ENCODE peak calls at places on chromosomes 5 and 9, in nine cellular contexts. K is amygdala; T is SW480; R is SHP77; Q is PC-3; G is HS-5; J is activated T-cell treated with anti-CD3 and anti-CD28 coated beads, Interleukin-2, amount 50 U/mL, for 72 hours; V is M059J; W is iPS DF 19.7. M is an unnamed sample.

GRCh38 chr5:91038180-91038808 is 344.8 kb downstream of the ARRDC3 start:
- DNase-seq in Q (no peak), V (peak; percentile 24), K (no peak), T (no peak), J (no peak), G (no peak), R (no peak), W (no peak), M (no peak)

GRCh38 chr9:93466416-93467061 is 13.2 kb upstream of the FAM120AOS start:
- DNase-seq in R (no peak), Q (no peak), G (no peak), J (no peak), T (peak; percentile 22), K (no peak), W (no peak), V (peak; percentile 26), M (no peak)

GRCh38 chr9:100714372-100715099 is 136.7 kb downstream of the CAVIN4 start:
- DNase-seq in J (peak; percentile 51), R (peak; percentile 59), V (peak; percentile 51), T (peak; percentile 48), Q (peak; percentile 66), W (no peak), K (peak; percentile 48), G (no peak), M (peak; percentile 66)

GRCh38 chr5:141494761-141495455 is 6.0 kb downstream of the PCDHGC5 start:
- DNase-seq in G (no peak), T (no peak), J (no peak), K (no peak), V (no peak), R (no peak), W (no peak), Q (no peak), M (no peak)

GRCh38 chr9:17081814-17082213 is 53.0 kb upstream of the CNTLN start:
- DNase-seq in T (no peak), J (no peak), Q (no peak), K (no peak), W (no peak), R (no peak), V (no peak), G (no peak), M (no peak)

GRCh38 chr9:124894741-124895170 is 32.8 kb downstream of the ARPC5L start:
- DNase-seq in G (no peak), W (peak; percentile 47), J (peak; percentile 48), K (no peak), Q (peak; percentile 39), R (peak; percentile 11), T (peak; percentile 33), V (peak; percentile 47), M (peak; percentile 64)

GRCh38 chr9:5971740-5972139 is 43.7 kb downstream of the RANBP6 start:
- DNase-seq in T (no peak), V (peak; percentile 52), R (no peak), G (no peak), W (no peak), J (no peak), K (no peak), Q (peak; percentile 35), M (peak; percentile 63)

GRCh38 chr9:25716220-25716872 is 38.1 kb upstream of the TUSC1 start:
- DNase-seq in R (no peak), T (peak; percentile 21), W (peak; percentile 57), Q (peak; percentile 72), V (peak; percentile 85), G (peak; percentile 20), K (no peak), J (no peak), M (peak; percentile 12)

GRCh38 chr5:66828551-66829421 is 232.6 kb downstream of the MAST4 start:
- DNase-seq in Q (peak; percentile 47), K (peak; percentile 6), G (no peak), W (no peak), T (peak; percentile 74), R (peak; percentile 84), J (peak; percentile 67), V (peak; percentile 58), M (peak; percentile 57)

GRCh38 chr9:18605763-18606162 is 131.8 kb downstream of the ADAMTSL1 start:
- DNase-seq in W (no peak), K (no peak), G (no peak), V (peak; percentile 44), Q (no peak), T (no peak), J (no peak), R (no peak), M (no peak)

GRCh38 chr9:14797442-14797841 is 74.9 kb upstream of the CER1 start:
- DNase-seq in R (no peak), T (no peak), J (no peak), W (no peak), V (no peak), G (no peak), K (no peak), Q (peak; percentile 47), M (peak; percentile 9)

GRCh38 chr9:69180200-69180599 is 6.1 kb downstream of the TJP2 start:
- DNase-seq in R (no peak), K (no peak), V (no peak), T (no peak), G (no peak), Q (no peak), J (no peak), W (no peak), M (no peak)

GRCh38 chr5:142409253-142409594 is 84.4 kb upstream of the SPRY4 start:
- DNase-seq in J (no peak), W (no peak), Q (no peak), T (no peak), R (no peak), V (no peak), K (no peak), G (no peak), M (no peak)

GRCh38 chr5:4511996-4512656 is 628.0 kb upstream of the ADAMTS16 start:
- DNase-seq in Q (peak; percentile 49), W (no peak), V (peak; percentile 57), K (no peak), R (peak; percentile 6), T (peak; percentile 65), G (no peak), J (no peak), M (no peak)

GRCh38 chr9:72902268-72902667 is 50.6 kb downstream of the ALDH1A1 start:
- DNase-seq in W (no peak), K (no peak), Q (no peak), T (no peak), J (no peak), G (no peak), R (no peak), V (no peak), M (no peak)

GRCh38 chr9:35510745-35511428 is 21.0 kb downstream of the RUSC2 start:
- DNase-seq in J (no peak), R (no peak), T (peak; percentile 43), V (peak; percentile 97), G (peak; percentile 97), K (no peak), Q (peak; percentile 90), W (no peak), M (peak; percentile 96)

GRCh38 chr9:98642661-98643312 is 65.9 kb downstream of the GABBR2 start:
- DNase-seq in R (no peak), J (no peak), V (no peak), W (no peak), K (no peak), T (no peak), Q (no peak), G (no peak), M (no peak)

GRCh38 chr9:124355941-124356744 is 59.1 kb downstream of the PSMB7 start:
- DNase-seq in T (no peak), G (no peak), K (no peak), J (no peak), Q (no peak), W (no peak), R (no peak), V (peak; percentile 8), M (no peak)

GRCh38 chr5:55816342-55816741 is 34.8 kb upstream of the IL31RA start:
- DNase-seq in G (peak; percentile 65), J (no peak), W (no peak), V (peak; percentile 94), R (no peak), Q (peak; percentile 70), K (no peak), T (peak; percentile 8), M (peak; percentile 87)

GRCh38 chr5:72920690-72921089 is 35.2 kb upstream of the FCHO2 start:
- DNase-seq in R (no peak), J (no peak), G (peak; percentile 38), K (no peak), W (no peak), V (peak; percentile 52), T (peak; percentile 46), Q (peak; percentile 68), M (peak; percentile 74)

GRCh38 chr9:114908104-114908621 is 22.2 kb downstream of the TNFSF8 start:
- DNase-seq in J (peak; percentile 64), K (no peak), W (no peak), Q (peak; percentile 97), R (peak; percentile 99), V (peak; percentile 100), G (no peak), T (peak; percentile 62), M (peak; percentile 98)

GRCh38 chr5:133455681-133456080 is 156.7 kb downstream of the FSTL4 start:
- DNase-seq in T (no peak), R (no peak), V (no peak), J (no peak), Q (peak; percentile 4), W (no peak), K (no peak), G (no peak), M (no peak)

GRCh38 chr5:133203317-133204305 is 151.8 kb downstream of the HSPA4 start:
- DNase-seq in K (no peak), J (no peak), R (no peak), W (no peak), T (no peak), Q (no peak), G (no peak), V (peak; percentile 69), M (no peak)

GRCh38 chr5:43658499-43658898 is 55.5 kb downstream of the NNT start:
- DNase-seq in J (no peak), V (peak; percentile 85), G (no peak), K (no peak), Q (peak; percentile 41), W (no peak), R (no peak), T (no peak), M (peak; percentile 84)

GRCh38 chr5:170863646-170864045 is 1.8 kb downstream of the RANBP17 start:
- DNase-seq in V (no peak), T (no peak), G (no peak), J (no peak), R (no peak), W (no peak), K (no peak), Q (no peak), M (peak; percentile 49)